ENCODE peak calls at places on chromosomes 4 and X, in five cellular contexts. One of them, this sample, is unnamed.

GRCh38 chr4:158914178-158914577 is 145.4 kb downstream of the FNIP2 start:
- DNase-seq in neuronal stem cell: no peak
- DNase-seq in mesendoderm: no peak
- DNase-seq in IMR-90: peak; percentile 84
- DNase-seq in H9: no peak
- DNase-seq in this sample: peak; percentile 60

GRCh38 chr4:168608771-168609170 is 111.9 kb downstream of the PALLD start:
- DNase-seq in neuronal stem cell: no peak
- DNase-seq in mesendoderm: no peak
- DNase-seq in IMR-90: no peak
- DNase-seq in H9: no peak
- DNase-seq in this sample: no peak

GRCh38 chr4:113823291-113823659 is 61.7 kb upstream of the CAMK2D start:
- DNase-seq in neuronal stem cell: no peak
- DNase-seq in mesendoderm: no peak
- DNase-seq in IMR-90: peak; percentile 43
- DNase-seq in H9: no peak
- DNase-seq in this sample: peak; percentile 54

GRCh38 chr4:113469023-113469390 is 292.5 kb downstream of the CAMK2D start:
- DNase-seq in neuronal stem cell: no peak
- DNase-seq in mesendoderm: peak; percentile 24
- DNase-seq in IMR-90: peak; percentile 43
- DNase-seq in H9: no peak
- DNase-seq in this sample: no peak

GRCh38 chr4:139900964-139901376 is 235.4 kb downstream of the MGST2 start:
- DNase-seq in neuronal stem cell: no peak
- DNase-seq in mesendoderm: peak; percentile 29
- DNase-seq in IMR-90: peak; percentile 48
- DNase-seq in H9: no peak
- DNase-seq in this sample: no peak

GRCh38 chrX:136880003-136880451 is 498 bp downstream of the RBMX start:
- DNase-seq in neuronal stem cell: no peak
- DNase-seq in mesendoderm: peak; percentile 31
- DNase-seq in IMR-90: no peak
- DNase-seq in H9: no peak
- DNase-seq in this sample: peak; percentile 37

GRCh38 chr4:158292156-158292555 is 81.9 kb downstream of the TMEM144 start:
- DNase-seq in neuronal stem cell: no peak
- DNase-seq in mesendoderm: no peak
- DNase-seq in IMR-90: no peak
- DNase-seq in H9: no peak
- DNase-seq in this sample: no peak

GRCh38 chr4:16617416-16617815 is 281.0 kb downstream of the LDB2 start:
- DNase-seq in neuronal stem cell: no peak
- DNase-seq in mesendoderm: no peak
- DNase-seq in IMR-90: peak; percentile 72
- DNase-seq in H9: no peak
- DNase-seq in this sample: peak; percentile 84

GRCh38 chr4:189021831-189022230 is 882.6 kb downstream of the TRIML1 start:
- DNase-seq in neuronal stem cell: no peak
- DNase-seq in mesendoderm: peak; percentile 81
- DNase-seq in IMR-90: peak; percentile 67
- DNase-seq in H9: peak; percentile 51
- DNase-seq in this sample: peak; percentile 83

GRCh38 chr4:123299212-123299651 is 97.4 kb upstream of the SPRY1 start:
- DNase-seq in neuronal stem cell: no peak
- DNase-seq in mesendoderm: no peak
- DNase-seq in IMR-90: peak; percentile 84
- DNase-seq in H9: no peak
- DNase-seq in this sample: peak; percentile 66

GRCh38 chrX:115093206-115093605 is 75.8 kb upstream of the IL13RA2 start:
- DNase-seq in neuronal stem cell: no peak
- DNase-seq in mesendoderm: no peak
- DNase-seq in IMR-90: no peak
- DNase-seq in H9: no peak
- DNase-seq in this sample: peak; percentile 5

GRCh38 chr4:16661813-16662212 is 236.6 kb downstream of the LDB2 start:
- DNase-seq in neuronal stem cell: no peak
- DNase-seq in mesendoderm: peak; percentile 19
- DNase-seq in IMR-90: no peak
- DNase-seq in H9: no peak
- DNase-seq in this sample: no peak

GRCh38 chrX:50691820-50692219 is 122.2 kb downstream of the SHROOM4 start:
- DNase-seq in neuronal stem cell: no peak
- DNase-seq in mesendoderm: peak; percentile 72
- DNase-seq in IMR-90: peak; percentile 48
- DNase-seq in H9: peak; percentile 33
- DNase-seq in this sample: peak; percentile 54

GRCh38 chr4:109410776-109411175 is 22.8 kb upstream of the SEC24B start:
- DNase-seq in neuronal stem cell: no peak
- DNase-seq in mesendoderm: peak; percentile 36
- DNase-seq in IMR-90: peak; percentile 53
- DNase-seq in H9: no peak
- DNase-seq in this sample: no peak

GRCh38 chr4:8188743-8189550 is 10.1 kb upstream of the SH3TC1 start:
- DNase-seq in neuronal stem cell: no peak
- DNase-seq in mesendoderm: no peak
- DNase-seq in IMR-90: no peak
- DNase-seq in H9: no peak
- DNase-seq in this sample: no peak
- H3K18ac ChIP-seq in neuronal stem cell: peak overlapping the region; percentile 65
- H3K18ac ChIP-seq in mesendoderm: no peak overlapping the region
- H3K18ac ChIP-seq in IMR-90: no peak overlapping the region
- H3K18ac ChIP-seq in H9: no peak overlapping the region
- H3K18ac ChIP-seq in this sample: peak overlapping the region; percentile 4

DNA sequence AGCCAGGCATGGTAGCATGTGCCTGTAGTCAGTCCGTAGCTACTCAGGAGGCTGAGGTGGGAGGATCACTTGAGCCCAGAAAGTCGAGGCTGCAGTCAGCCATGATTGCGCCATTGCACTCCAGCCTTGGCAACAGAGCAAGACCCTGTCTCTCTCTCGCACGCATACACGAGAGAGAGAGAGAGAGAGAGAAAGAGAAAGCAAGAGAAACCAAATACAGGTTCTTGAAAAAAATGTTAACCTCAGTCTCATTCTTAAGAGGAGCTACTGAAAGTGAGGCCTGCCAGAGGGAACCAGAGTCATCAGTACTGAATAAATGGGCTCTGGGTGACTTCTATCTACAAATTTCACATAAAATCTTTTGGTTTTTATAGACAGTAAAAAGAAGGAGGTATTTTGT is 42.9 kb downstream of the KIAA0232 start:
- DNase-seq in neuronal stem cell: no peak
- DNase-seq in mesendoderm: no peak
- DNase-seq in IMR-90: no peak
- DNase-seq in H9: no peak
- DNase-seq in this sample: no peak
- H3K4me1 ChIP-seq in neuronal stem cell: no peaks in the 10 kb centered on the region
- H3K4me1 ChIP-seq in mesendoderm: no peaks in the 10 kb centered on the region
- H3K4me1 ChIP-seq in IMR-90: peaks cover 3% of the 10 kb centered on the region
- H3K4me1 ChIP-seq in H9: no peaks in the 10 kb centered on the region
- H3K4me1 ChIP-seq in this sample: peaks cover 1% of the 10 kb centered on the region

GRCh38 chr4:37922323-37922722 is 31.4 kb downstream of the TBC1D1 start:
- DNase-seq in neuronal stem cell: no peak
- DNase-seq in mesendoderm: no peak
- DNase-seq in IMR-90: peak; percentile 41
- DNase-seq in H9: no peak
- DNase-seq in this sample: peak; percentile 7
- H3K18ac ChIP-seq in neuronal stem cell: no peak overlapping the region
- H3K18ac ChIP-seq in mesendoderm: no peak overlapping the region
- H3K18ac ChIP-seq in IMR-90: no peak overlapping the region
- H3K18ac ChIP-seq in H9: no peak overlapping the region
- H3K18ac ChIP-seq in this sample: no peak overlapping the region

GRCh38 chrX:10101269-10101668 is 55.5 kb upstream of the CLCN4 start:
- DNase-seq in neuronal stem cell: no peak
- DNase-seq in mesendoderm: no peak
- DNase-seq in IMR-90: peak; percentile 40
- DNase-seq in H9: no peak
- DNase-seq in this sample: peak; percentile 62
- H3K4me1 ChIP-seq in neuronal stem cell: no peaks in the 10 kb centered on the region
- H3K4me1 ChIP-seq in mesendoderm: no peaks in the 10 kb centered on the region
- H3K4me1 ChIP-seq in IMR-90: peaks cover 4% of the 10 kb centered on the region
- H3K4me1 ChIP-seq in H9: no peaks in the 10 kb centered on the region
- H3K4me1 ChIP-seq in this sample: peaks cover 3% of the 10 kb centered on the region

GRCh38 chr4:145784036-145784435 is 104.1 kb downstream of the C4orf51 start:
- DNase-seq in neuronal stem cell: no peak
- DNase-seq in mesendoderm: no peak
- DNase-seq in IMR-90: no peak
- DNase-seq in H9: no peak
- DNase-seq in this sample: no peak
- H3K18ac ChIP-seq in neuronal stem cell: no peak overlapping the region
- H3K18ac ChIP-seq in mesendoderm: no peak overlapping the region
- H3K18ac ChIP-seq in IMR-90: no peak overlapping the region
- H3K18ac ChIP-seq in H9: no peak overlapping the region
- H3K18ac ChIP-seq in this sample: no peak overlapping the region

GRCh38 chrX:12673487-12673886 is 117.7 kb upstream of the PRPS2 start:
- DNase-seq in neuronal stem cell: no peak
- DNase-seq in mesendoderm: no peak
- DNase-seq in IMR-90: no peak
- DNase-seq in H9: no peak
- DNase-seq in this sample: no peak

DNA sequence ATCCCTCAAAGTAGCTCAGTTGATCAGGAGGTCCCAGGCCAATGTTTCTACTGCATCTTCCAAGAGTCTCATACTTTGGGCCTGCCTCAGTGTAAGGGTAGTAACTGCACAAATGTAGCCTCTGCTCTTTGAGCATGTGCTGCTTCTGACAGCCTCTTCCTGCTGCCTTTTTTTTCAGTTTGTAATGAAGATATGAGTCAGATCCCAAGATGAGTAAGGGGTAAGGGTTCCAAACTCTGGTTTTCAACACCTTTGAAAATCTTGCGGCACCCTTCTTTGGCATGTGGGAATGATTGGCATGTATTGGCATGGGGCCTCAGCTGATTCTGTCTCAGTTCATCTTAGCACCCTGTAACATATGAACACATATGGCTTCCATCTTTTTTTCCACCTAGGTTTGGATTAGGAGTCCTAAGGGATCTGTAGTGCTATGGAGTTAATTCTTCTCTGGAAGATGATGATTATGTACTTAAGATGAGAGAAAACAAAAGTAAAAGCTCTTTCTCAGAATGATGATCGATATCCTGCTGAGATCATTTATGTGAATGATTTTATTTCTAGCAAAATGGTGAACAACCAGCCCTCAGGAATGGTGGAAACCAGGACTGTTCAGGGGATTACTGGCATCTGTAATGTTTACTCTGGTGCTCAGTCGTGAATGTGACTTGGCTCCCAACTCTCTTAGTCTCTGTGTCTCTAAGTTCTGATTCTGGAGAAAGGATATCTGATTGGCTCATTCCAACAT is 118.7 kb upstream of the PRPS2 start:
- DNase-seq in neuronal stem cell: no peak
- DNase-seq in mesendoderm: no peak
- DNase-seq in IMR-90: no peak
- DNase-seq in H9: no peak
- DNase-seq in this sample: no peak
- H3K4me1 ChIP-seq in neuronal stem cell: no peaks in the 10 kb centered on the region
- H3K4me1 ChIP-seq in mesendoderm: no peaks in the 10 kb centered on the region
- H3K4me1 ChIP-seq in IMR-90: no peaks in the 10 kb centered on the region
- H3K4me1 ChIP-seq in H9: no peaks in the 10 kb centered on the region
- H3K4me1 ChIP-seq in this sample: no peaks in the 10 kb centered on the region

GRCh38 chr4:648579-649292 is 23.4 kb downstream of the PDE6B start:
- DNase-seq in neuronal stem cell: peak; percentile 33
- DNase-seq in mesendoderm: peak; percentile 22
- DNase-seq in IMR-90: no peak
- DNase-seq in H9: no peak
- DNase-seq in this sample: no peak
- H3K18ac ChIP-seq in neuronal stem cell: peak overlapping the region; percentile 95
- H3K18ac ChIP-seq in mesendoderm: no peak overlapping the region
- H3K18ac ChIP-seq in IMR-90: no peak overlapping the region
- H3K18ac ChIP-seq in H9: no peak overlapping the region
- H3K18ac ChIP-seq in this sample: no peak overlapping the region

GRCh38 chr4:5708171-5708828 is at the start of gene EVC2:
- DNase-seq in neuronal stem cell: peak; percentile 44
- DNase-seq in mesendoderm: peak; percentile 65
- DNase-seq in IMR-90: peak; percentile 46
- DNase-seq in H9: peak; percentile 65
- DNase-seq in this sample: peak; percentile 56

GRCh38 chr4:5708829-5709680 is 696 bp upstream of the EVC2 start:
- DNase-seq in neuronal stem cell: peak; percentile 12
- DNase-seq in mesendoderm: peak; percentile 40
- DNase-seq in IMR-90: no peak
- DNase-seq in H9: peak; percentile 41
- DNase-seq in this sample: no peak

GRCh38 chr4:5705672-5706310 is 2.6 kb downstream of the EVC2 start:
- DNase-seq in neuronal stem cell: no peak
- DNase-seq in mesendoderm: peak; percentile 73
- DNase-seq in IMR-90: no peak
- DNase-seq in H9: no peak
- DNase-seq in this sample: no peak

GRCh38 chr4:5707366-5708133 is 809 bp downstream of the EVC2 start:
- DNase-seq in neuronal stem cell: no peak
- DNase-seq in mesendoderm: no peak
- DNase-seq in IMR-90: no peak
- DNase-seq in H9: no peak
- DNase-seq in this sample: peak; percentile 6

DNA sequence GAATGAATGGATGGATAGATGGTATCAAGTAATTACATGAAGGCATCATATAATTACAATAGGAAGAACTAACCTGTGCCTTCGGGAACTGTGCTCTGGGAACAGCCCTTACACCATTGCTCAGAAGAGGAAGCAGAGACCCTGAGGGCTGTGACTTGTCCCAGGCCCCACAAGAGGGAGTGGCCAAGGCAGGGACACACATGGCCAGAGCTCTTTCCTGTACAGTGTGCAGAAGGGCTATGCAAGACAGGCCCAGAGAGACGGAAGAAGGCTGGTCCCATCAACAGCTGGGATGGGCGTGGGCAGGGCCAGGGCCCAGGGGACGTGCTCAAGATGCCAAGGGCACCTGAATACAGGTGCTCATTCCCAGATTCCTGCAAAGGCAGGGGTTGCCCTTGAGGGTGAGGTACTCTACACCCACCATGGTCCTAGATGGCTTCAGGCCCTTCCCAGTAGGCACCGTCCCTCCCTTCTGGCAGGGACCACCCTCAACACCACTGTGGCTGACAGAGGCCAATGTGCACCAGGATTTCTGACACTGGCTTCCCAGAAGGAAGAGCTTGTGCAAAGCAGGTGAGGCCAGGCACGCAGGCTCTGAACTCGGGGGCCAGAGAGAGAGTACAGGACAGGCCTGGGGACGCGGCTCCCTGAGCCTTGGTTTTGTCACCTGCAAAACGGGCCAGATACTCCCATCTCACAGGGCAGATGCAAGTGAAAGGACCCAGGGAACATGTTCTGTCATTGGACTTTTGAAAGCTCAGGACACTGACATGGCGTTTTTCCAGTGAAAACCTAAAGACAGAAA is 1.7 kb downstream of the EVC2 start:
- DNase-seq in neuronal stem cell: no peak
- DNase-seq in mesendoderm: no peak
- DNase-seq in IMR-90: no peak
- DNase-seq in H9: no peak
- DNase-seq in this sample: no peak
- H3K4me1 ChIP-seq in neuronal stem cell: peaks cover 15% of the 10 kb centered on the region
- H3K4me1 ChIP-seq in mesendoderm: peaks cover 6% of the 10 kb centered on the region
- H3K4me1 ChIP-seq in IMR-90: peaks cover 26% of the 10 kb centered on the region
- H3K4me1 ChIP-seq in H9: no peaks in the 10 kb centered on the region
- H3K4me1 ChIP-seq in this sample: peaks cover 33% of the 10 kb centered on the region